ENCODE peak calls at places on chromosomes 1 and 21, in ten cellular contexts. One of them, this sample, is unnamed.

GRCh38 chr1:164688791-164689190 is 129.8 kb downstream of the PBX1 start:
- DNase-seq in upper lobe of right lung: no peak
- DNase-seq in GM10248: no peak
- DNase-seq in psoas muscle: no peak
- DNase-seq in Calu3: no peak
- DNase-seq in OCI-LY7: no peak
- DNase-seq in retinal pigment epithelial cell: no peak
- DNase-seq in GM20000: no peak
- DNase-seq in AG04449: no peak
- DNase-seq in upper lobe of left lung: peak
- DNase-seq in this sample: no peak

GRCh38 chr1:40317394-40318074 is 448 bp upstream of the COL9A2 start:
- DNase-seq in upper lobe of right lung: no peak
- DNase-seq in GM10248: peak
- DNase-seq in psoas muscle: no peak
- DNase-seq in Calu3: no peak
- DNase-seq in OCI-LY7: no peak
- DNase-seq in retinal pigment epithelial cell: no peak
- DNase-seq in GM20000: no peak
- DNase-seq in AG04449: no peak
- DNase-seq in upper lobe of left lung: no peak
- DNase-seq in this sample: peak

GRCh38 chr1:248847956-248848561 is 10.0 kb downstream of the ZNF672 start:
- DNase-seq in upper lobe of right lung: peak
- DNase-seq in GM10248: no peak
- DNase-seq in psoas muscle: no peak
- DNase-seq in Calu3: no peak
- DNase-seq in OCI-LY7: no peak
- DNase-seq in retinal pigment epithelial cell: no peak
- DNase-seq in GM20000: no peak
- DNase-seq in AG04449: no peak
- DNase-seq in upper lobe of left lung: peak
- DNase-seq in this sample: no peak

GRCh38 chr1:233725423-233725822 is 111.5 kb downstream of the KCNK1 start:
- DNase-seq in upper lobe of right lung: no peak
- DNase-seq in GM10248: no peak
- DNase-seq in psoas muscle: no peak
- DNase-seq in Calu3: no peak
- DNase-seq in OCI-LY7: no peak
- DNase-seq in retinal pigment epithelial cell: no peak
- DNase-seq in GM20000: no peak
- DNase-seq in AG04449: no peak
- DNase-seq in upper lobe of left lung: no peak
- DNase-seq in this sample: no peak

GRCh38 chr1:67135354-67135753 is 584 bp upstream of the C1orf141 start:
- DNase-seq in upper lobe of right lung: no peak
- DNase-seq in GM10248: no peak
- DNase-seq in psoas muscle: no peak
- DNase-seq in Calu3: no peak
- DNase-seq in OCI-LY7: no peak
- DNase-seq in retinal pigment epithelial cell: peak
- DNase-seq in GM20000: no peak
- DNase-seq in AG04449: peak
- DNase-seq in upper lobe of left lung: no peak
- DNase-seq in this sample: no peak

GRCh38 chr1:241215203-241215602 is 141.8 kb downstream of the RGS7 start:
- DNase-seq in upper lobe of right lung: no peak
- DNase-seq in GM10248: no peak
- DNase-seq in psoas muscle: no peak
- DNase-seq in Calu3: no peak
- DNase-seq in OCI-LY7: no peak
- DNase-seq in retinal pigment epithelial cell: no peak
- DNase-seq in GM20000: no peak
- DNase-seq in AG04449: no peak
- DNase-seq in upper lobe of left lung: no peak
- DNase-seq in this sample: no peak

GRCh38 chr1:79198841-79199240 is 192.3 kb upstream of the ADGRL4 start:
- DNase-seq in upper lobe of right lung: no peak
- DNase-seq in GM10248: no peak
- DNase-seq in psoas muscle: no peak
- DNase-seq in Calu3: no peak
- DNase-seq in OCI-LY7: no peak
- DNase-seq in retinal pigment epithelial cell: peak
- DNase-seq in GM20000: no peak
- DNase-seq in AG04449: no peak
- DNase-seq in upper lobe of left lung: no peak
- DNase-seq in this sample: no peak

GRCh38 chr1:243559575-243560172 is 290.4 kb downstream of the AKT3 start:
- DNase-seq in upper lobe of right lung: no peak
- DNase-seq in GM10248: no peak
- DNase-seq in psoas muscle: no peak
- DNase-seq in Calu3: no peak
- DNase-seq in OCI-LY7: no peak
- DNase-seq in retinal pigment epithelial cell: no peak
- DNase-seq in GM20000: no peak
- DNase-seq in AG04449: no peak
- DNase-seq in upper lobe of left lung: no peak
- DNase-seq in this sample: no peak

GRCh38 chr1:70057500-70057899 is 147.9 kb downstream of the LRRC40 start:
- DNase-seq in upper lobe of right lung: no peak
- DNase-seq in GM10248: no peak
- DNase-seq in psoas muscle: no peak
- DNase-seq in Calu3: no peak
- DNase-seq in OCI-LY7: no peak
- DNase-seq in retinal pigment epithelial cell: no peak
- DNase-seq in GM20000: no peak
- DNase-seq in AG04449: no peak
- DNase-seq in upper lobe of left lung: no peak
- DNase-seq in this sample: no peak

GRCh38 chr1:36871146-36871971 is 163.0 kb downstream of the GRIK3 start:
- DNase-seq in upper lobe of right lung: no peak
- DNase-seq in GM10248: no peak
- DNase-seq in psoas muscle: no peak
- DNase-seq in Calu3: no peak
- DNase-seq in OCI-LY7: no peak
- DNase-seq in retinal pigment epithelial cell: no peak
- DNase-seq in GM20000: no peak
- DNase-seq in AG04449: no peak
- DNase-seq in upper lobe of left lung: no peak
- DNase-seq in this sample: no peak

GRCh38 chr21:15601390-15601789 is 128.4 kb upstream of the USP25 start:
- DNase-seq in upper lobe of right lung: no peak
- DNase-seq in GM10248: no peak
- DNase-seq in psoas muscle: no peak
- DNase-seq in Calu3: no peak
- DNase-seq in OCI-LY7: no peak
- DNase-seq in retinal pigment epithelial cell: no peak
- DNase-seq in GM20000: no peak
- DNase-seq in AG04449: no peak
- DNase-seq in upper lobe of left lung: no peak
- DNase-seq in this sample: no peak

GRCh38 chr1:18516473-18516872 is 35.7 kb downstream of the KLHDC7A start:
- DNase-seq in upper lobe of right lung: no peak
- DNase-seq in GM10248: no peak
- DNase-seq in psoas muscle: no peak
- DNase-seq in Calu3: no peak
- DNase-seq in OCI-LY7: no peak
- DNase-seq in retinal pigment epithelial cell: no peak
- DNase-seq in GM20000: no peak
- DNase-seq in AG04449: no peak
- DNase-seq in upper lobe of left lung: no peak
- DNase-seq in this sample: no peak

GRCh38 chr1:99589186-99589636 is 56.7 kb upstream of the PALMD start:
- DNase-seq in upper lobe of right lung: no peak
- DNase-seq in GM10248: no peak
- DNase-seq in psoas muscle: no peak
- DNase-seq in Calu3: peak
- DNase-seq in OCI-LY7: no peak
- DNase-seq in retinal pigment epithelial cell: no peak
- DNase-seq in GM20000: no peak
- DNase-seq in AG04449: no peak
- DNase-seq in upper lobe of left lung: no peak
- DNase-seq in this sample: no peak

GRCh38 chr1:92515796-92516201 is 29.1 kb upstream of the GFI1 start:
- DNase-seq in upper lobe of right lung: no peak
- DNase-seq in GM10248: no peak
- DNase-seq in psoas muscle: no peak
- DNase-seq in Calu3: no peak
- DNase-seq in OCI-LY7: no peak
- DNase-seq in retinal pigment epithelial cell: no peak
- DNase-seq in GM20000: no peak
- DNase-seq in AG04449: no peak
- DNase-seq in upper lobe of left lung: no peak
- DNase-seq in this sample: no peak

GRCh38 chr1:179798213-179798863 is 55.2 kb downstream of the FAM163A start:
- DNase-seq in upper lobe of right lung: no peak
- DNase-seq in GM10248: no peak
- DNase-seq in psoas muscle: no peak
- DNase-seq in Calu3: no peak
- DNase-seq in OCI-LY7: no peak
- DNase-seq in retinal pigment epithelial cell: no peak
- DNase-seq in GM20000: no peak
- DNase-seq in AG04449: no peak
- DNase-seq in upper lobe of left lung: no peak
- DNase-seq in this sample: no peak

DNA sequence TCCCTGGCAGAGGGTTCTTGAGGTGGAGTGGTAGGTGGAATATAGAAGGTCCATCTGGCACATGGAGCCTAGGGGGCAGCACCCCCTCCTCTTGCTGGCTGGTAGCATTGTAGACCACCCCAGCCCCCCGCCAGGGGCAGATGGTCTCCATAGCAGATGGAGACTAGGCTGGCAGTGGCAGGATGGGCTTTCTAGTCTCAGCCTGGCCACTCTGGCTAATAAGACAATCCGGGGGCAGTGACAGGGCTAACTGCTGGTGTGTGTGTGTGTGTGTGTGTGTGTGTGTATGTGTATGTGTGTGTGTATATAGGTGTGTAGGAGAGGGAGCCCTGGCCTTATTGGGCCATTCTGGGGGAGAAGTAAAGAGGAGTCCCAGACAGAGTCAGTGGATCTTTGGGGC is 16.1 kb downstream of the UTP11 start:
- DNase-seq in upper lobe of right lung: no peak
- DNase-seq in GM10248: no peak
- DNase-seq in psoas muscle: no peak
- DNase-seq in Calu3: no peak
- DNase-seq in OCI-LY7: no peak
- DNase-seq in retinal pigment epithelial cell: no peak
- DNase-seq in GM20000: peak
- DNase-seq in AG04449: no peak
- DNase-seq in upper lobe of left lung: no peak
- DNase-seq in this sample: peak
- TF ChIP-seq CTCF in upper lobe of right lung: no peak
- TF ChIP-seq CTCF in GM10248: no peak
- TF ChIP-seq CTCF in psoas muscle: no peak
- TF ChIP-seq CTCF in Calu3: peak
- TF ChIP-seq CTCF in OCI-LY7: peak
- TF ChIP-seq CTCF in retinal pigment epithelial cell: peak
- TF ChIP-seq CTCF in GM20000: no peak
- TF ChIP-seq CTCF in AG04449: no peak
- TF ChIP-seq CTCF in upper lobe of left lung: no peak
- TF ChIP-seq CTCF in this sample: no peak

DNA sequence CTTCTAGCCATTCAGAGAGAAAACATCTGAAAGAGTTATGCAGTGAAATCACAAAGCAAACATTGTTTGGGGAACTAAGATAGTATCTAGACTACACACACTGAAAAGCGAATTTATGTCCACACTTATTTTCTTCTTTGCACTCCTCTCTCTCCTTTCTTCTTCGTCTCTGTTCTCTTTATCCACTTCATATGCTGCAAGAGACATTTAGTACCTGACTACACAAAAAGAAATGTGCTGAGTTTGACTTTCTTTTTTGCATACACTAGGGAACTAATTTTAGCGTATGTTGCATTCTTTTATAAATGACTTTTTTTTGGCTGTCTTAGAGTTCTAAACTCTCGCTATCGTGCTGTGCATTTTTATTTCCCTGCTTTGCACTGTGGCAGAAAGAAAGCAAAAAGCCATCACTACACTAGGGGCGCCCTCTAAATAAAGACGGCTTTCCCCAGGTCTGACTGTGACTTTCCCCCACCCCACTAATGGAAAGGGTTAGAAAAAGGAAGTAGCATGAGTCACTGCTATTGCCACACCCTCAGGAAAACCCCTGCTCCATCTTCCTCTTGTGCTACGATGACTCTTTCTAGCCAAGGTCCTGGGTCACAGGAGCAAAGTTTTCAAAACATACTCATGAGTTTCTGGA is 65.7 kb downstream of the MAP3K7CL start:
- DNase-seq in upper lobe of right lung: no peak
- DNase-seq in GM10248: peak
- DNase-seq in psoas muscle: no peak
- DNase-seq in Calu3: peak
- DNase-seq in OCI-LY7: peak
- DNase-seq in retinal pigment epithelial cell: peak
- DNase-seq in GM20000: peak
- DNase-seq in AG04449: no peak
- DNase-seq in upper lobe of left lung: no peak
- DNase-seq in this sample: peak
- TF ChIP-seq CTCF in upper lobe of right lung: peak
- TF ChIP-seq CTCF in GM10248: peak
- TF ChIP-seq CTCF in psoas muscle: no peak
- TF ChIP-seq CTCF in Calu3: peak
- TF ChIP-seq CTCF in OCI-LY7: peak
- TF ChIP-seq CTCF in retinal pigment epithelial cell: peak
- TF ChIP-seq CTCF in GM20000: peak
- TF ChIP-seq CTCF in AG04449: peak
- TF ChIP-seq CTCF in upper lobe of left lung: peak
- TF ChIP-seq CTCF in this sample: peak

DNA sequence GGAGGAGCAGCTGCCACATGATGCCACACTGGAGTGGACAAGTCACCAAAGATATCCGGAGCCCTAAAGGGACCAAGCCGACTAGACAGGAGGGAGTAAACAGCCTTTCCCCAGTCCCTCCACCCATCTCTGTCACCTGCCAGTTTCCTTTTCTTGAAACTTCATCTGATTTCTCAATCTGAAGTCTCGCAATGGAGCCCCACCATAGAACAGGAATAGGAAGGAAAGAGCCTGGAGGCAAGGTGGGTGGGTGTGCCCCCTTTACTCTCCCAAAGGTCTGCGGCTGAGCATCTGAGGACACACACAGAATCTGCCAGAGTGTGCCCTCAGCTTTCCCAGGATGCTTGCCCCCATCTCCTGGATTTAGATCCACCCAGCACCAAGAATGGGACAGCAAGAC is at the start of gene FCGR3B:
- DNase-seq in upper lobe of right lung: no peak
- DNase-seq in GM10248: no peak
- DNase-seq in psoas muscle: no peak
- DNase-seq in Calu3: no peak
- DNase-seq in OCI-LY7: no peak
- DNase-seq in retinal pigment epithelial cell: no peak
- DNase-seq in GM20000: no peak
- DNase-seq in AG04449: no peak
- DNase-seq in upper lobe of left lung: no peak
- DNase-seq in this sample: no peak
- TF ChIP-seq CTCF in upper lobe of right lung: no peak
- TF ChIP-seq CTCF in GM10248: no peak
- TF ChIP-seq CTCF in psoas muscle: no peak
- TF ChIP-seq CTCF in Calu3: no peak
- TF ChIP-seq CTCF in OCI-LY7: no peak
- TF ChIP-seq CTCF in retinal pigment epithelial cell: no peak
- TF ChIP-seq CTCF in GM20000: no peak
- TF ChIP-seq CTCF in AG04449: no peak
- TF ChIP-seq CTCF in upper lobe of left lung: no peak
- TF ChIP-seq CTCF in this sample: no peak

GRCh38 chr1:113142791-113143190 is 69.8 kb downstream of the LRIG2 start:
- DNase-seq in upper lobe of right lung: no peak
- DNase-seq in GM10248: no peak
- DNase-seq in psoas muscle: no peak
- DNase-seq in Calu3: no peak
- DNase-seq in OCI-LY7: no peak
- DNase-seq in retinal pigment epithelial cell: no peak
- DNase-seq in GM20000: no peak
- DNase-seq in AG04449: no peak
- DNase-seq in upper lobe of left lung: no peak
- DNase-seq in this sample: no peak
- TF ChIP-seq CTCF in upper lobe of right lung: no peak
- TF ChIP-seq CTCF in GM10248: no peak
- TF ChIP-seq CTCF in psoas muscle: no peak
- TF ChIP-seq CTCF in Calu3: no peak
- TF ChIP-seq CTCF in OCI-LY7: no peak
- TF ChIP-seq CTCF in retinal pigment epithelial cell: no peak
- TF ChIP-seq CTCF in GM20000: no peak
- TF ChIP-seq CTCF in AG04449: no peak
- TF ChIP-seq CTCF in upper lobe of left lung: no peak
- TF ChIP-seq CTCF in this sample: no peak

This sample was measured in GM13976.